ENCODE peak calls at places on chromosomes 4 and X, in nine cellular contexts. R is esophagus squamous epithelium; S is aorta; C is endodermal cell; X is tibial artery; V is hepatocyte; E is left ventricle myocardium inferior; Q is psoas muscle; J is CD8-positive, alpha-beta memory T cell. B is an unnamed sample.

GRCh38 chr4:165873298-165874071 is 448 bp downstream of the TLL1 start:
- DNase-seq in R (no peak), Q (peak; percentile 33), J (no peak), C (peak; percentile 79), E (peak; percentile 24), S (peak; percentile 80), X (no peak), V (peak; percentile 55), B (no peak)

GRCh38 chrX:20135956-20136355 is 5.7 kb downstream of the EIF1AX start:
- DNase-seq in J (no peak), X (no peak), Q (no peak), R (no peak), V (no peak), C (no peak), S (no peak), E (no peak), B (no peak)

GRCh38 chr4:150302553-150302952 is 224.3 kb downstream of the DCLK2 start:
- DNase-seq in C (no peak), E (no peak), S (no peak), R (no peak), J (no peak), Q (no peak), X (no peak), V (peak; percentile 64), B (no peak)

GRCh38 chr4:4627906-4628305 is 86.1 kb upstream of the STX18 start:
- DNase-seq in V (no peak), J (no peak), E (no peak), Q (no peak), C (no peak), X (no peak), R (no peak), S (no peak), B (no peak)

GRCh38 chrX:98065151-98065550 is 1181.4 kb downstream of the RPA4 start:
- DNase-seq in E (no peak), R (no peak), S (no peak), J (no peak), V (no peak), X (no peak), C (no peak), Q (no peak), B (no peak)

GRCh38 chr4:14888790-14889189 is 113.5 kb upstream of the CPEB2 start:
- DNase-seq in V (no peak), Q (no peak), X (no peak), C (no peak), J (no peak), R (no peak), S (no peak), E (no peak), B (no peak)

GRCh38 chr4:164803702-164804101 is 49.8 kb downstream of the SMIM31 start:
- DNase-seq in J (no peak), C (no peak), V (no peak), E (no peak), S (no peak), R (no peak), Q (no peak), X (no peak), B (no peak)

GRCh38 chr4:144712775-144713174 is 66.8 kb downstream of the HHIP start:
- DNase-seq in Q (no peak), V (no peak), J (no peak), S (no peak), E (no peak), C (no peak), R (no peak), X (no peak), B (no peak)

GRCh38 chrX:21412883-21413282 is 38.7 kb downstream of the CNKSR2 start:
- DNase-seq in V (no peak), E (no peak), C (no peak), R (no peak), Q (no peak), J (no peak), S (no peak), X (no peak), B (no peak)

GRCh38 chr4:7770675-7771050 is 169.0 kb downstream of the AFAP1 start:
- DNase-seq in Q (no peak), R (no peak), S (peak; percentile 27), J (no peak), X (peak; percentile 54), V (no peak), C (no peak), E (peak; percentile 6), B (no peak)

GRCh38 chrX:47316276-47317025 is 53.9 kb upstream of the ZNF157 start:
- DNase-seq in S (no peak), E (no peak), J (no peak), X (no peak), V (no peak), Q (no peak), C (peak; percentile 88), R (no peak), B (no peak)

GRCh38 chrX:72272868-72273267 is 4.2 kb downstream of the RPS4X start:
- DNase-seq in Q (no peak), S (no peak), R (no peak), E (no peak), V (no peak), J (no peak), X (no peak), C (no peak), B (no peak)
- H3K36me3 ChIP-seq in Q (peaks cover 84% of the 10 kb centered on the region), S (peaks cover 7% of the 10 kb centered on the region), R (peaks cover 62% of the 10 kb centered on the region), E (peaks cover 45% of the 10 kb centered on the region), V (peaks cover 5% of the 10 kb centered on the region), J (peaks cover 38% of the 10 kb centered on the region), X (peaks cover 80% of the 10 kb centered on the region), C (peaks cover 69% of the 10 kb centered on the region), B (peaks cover 38% of the 10 kb centered on the region)

GRCh38 chr4:186723207-186724047 is at the start of gene FAT1:
- DNase-seq in C (peak; percentile 83), R (no peak), Q (peak; percentile 72), V (peak; percentile 90), S (peak; percentile 92), E (peak; percentile 73), J (no peak), X (peak; percentile 81), B (no peak)

GRCh38 chr4:186725422-186726149 is 1.9 kb upstream of the FAT1 start:
- DNase-seq in S (peak; percentile 93), J (no peak), X (peak; percentile 90), R (no peak), E (peak; percentile 81), C (peak; percentile 88), V (peak; percentile 92), Q (peak; percentile 65), B (no peak)

GRCh38 chr4:186722856-186723206 is 825 bp downstream of the FAT1 start:
- DNase-seq in R (no peak), Q (no peak), C (no peak), X (no peak), V (no peak), E (no peak), J (no peak), S (no peak), B (no peak)

GRCh38 chr4:186724861-186725419 is 1.3 kb upstream of the FAT1 start:
- DNase-seq in Q (no peak), E (no peak), J (no peak), R (no peak), C (peak; percentile 69), S (no peak), V (peak; percentile 23), X (no peak), B (no peak)

DNA sequence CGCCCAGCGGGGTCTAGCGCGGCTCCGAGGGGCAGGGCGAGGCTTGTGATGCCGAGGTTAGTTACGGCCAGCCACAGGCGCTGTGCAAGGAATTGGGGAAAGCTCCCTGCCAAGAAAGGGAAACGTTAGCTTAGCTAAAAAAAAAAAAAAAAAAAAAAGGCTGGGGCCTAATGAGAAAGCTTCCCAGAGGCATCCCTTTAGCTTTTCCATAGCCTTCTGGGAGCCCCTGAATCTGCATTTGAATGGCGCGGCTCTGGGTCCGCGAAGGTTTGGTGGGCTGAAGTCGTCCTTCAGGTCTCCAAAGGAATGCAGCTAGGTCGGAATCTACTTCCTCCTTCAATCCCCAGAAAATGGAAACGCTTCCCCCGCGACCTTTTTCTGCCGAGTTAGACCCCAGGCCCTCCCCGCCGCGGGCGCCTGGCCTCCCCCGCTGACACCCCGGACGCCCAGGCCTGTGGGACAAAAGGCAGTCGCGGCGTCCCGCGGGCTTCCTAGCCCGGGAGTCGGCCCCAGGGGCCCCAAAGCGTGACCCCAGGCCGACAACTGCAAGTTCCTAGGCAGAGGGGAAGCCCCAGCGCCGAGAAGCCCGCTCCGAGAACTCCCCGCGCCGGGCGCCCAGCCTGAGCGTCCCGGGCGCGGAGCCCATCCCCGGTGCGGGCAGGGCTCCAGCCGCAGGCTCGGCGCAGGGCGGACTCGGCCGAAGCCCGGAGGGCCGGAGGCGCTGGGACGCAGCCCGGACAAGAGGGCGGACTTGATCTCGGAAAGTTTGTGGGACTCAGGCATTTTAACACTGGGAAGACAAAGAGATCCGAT is 598 bp upstream of the FAT1 start:
- DNase-seq in Q (peak; percentile 40), S (peak; percentile 88), C (peak; percentile 88), V (peak; percentile 76), R (no peak), J (no peak), E (peak; percentile 56), X (peak; percentile 83), B (no peak)
- H3K4me3 ChIP-seq in Q (peak overlapping the region; percentile 77), S (peak overlapping the region; percentile 38), C (peak overlapping the region; percentile 97), V (peak overlapping the region; percentile 90), R (peak overlapping the region; percentile 91), J (no peak overlapping the region), E (peak overlapping the region; percentile 92), X (peak overlapping the region; percentile 74), B (no peak overlapping the region)

GRCh38 chrX:154348114-154348531 is 26.3 kb downstream of the FLNA start:
- DNase-seq in R (no peak), S (no peak), X (peak; percentile 69), V (no peak), Q (no peak), J (no peak), E (no peak), C (no peak), B (peak; percentile 35)

GRCh38 chrX:154349979-154350378 is 24.5 kb downstream of the FLNA start:
- DNase-seq in E (no peak), J (no peak), V (no peak), X (no peak), Q (no peak), R (no peak), C (no peak), S (no peak), B (no peak)

GRCh38 chrX:154350429-154351182 is 23.8 kb downstream of the FLNA start:
- DNase-seq in R (no peak), C (no peak), J (no peak), V (no peak), E (no peak), Q (peak; percentile 9), X (no peak), S (no peak), B (no peak)

GRCh38 chrX:154348646-154349358 is 25.6 kb downstream of the FLNA start:
- DNase-seq in Q (peak; percentile 15), X (peak; percentile 68), E (no peak), V (no peak), J (no peak), R (no peak), C (no peak), S (no peak), B (peak; percentile 33)

GRCh38 chrX:154349359-154349935 is 25.0 kb downstream of the FLNA start:
- DNase-seq in V (no peak), X (no peak), Q (peak; percentile 11), C (no peak), J (no peak), E (no peak), S (no peak), R (no peak), B (peak; percentile 42)
- H3K36me3 ChIP-seq in V (no peaks in the 10 kb centered on the region), X (peaks cover 64% of the 10 kb centered on the region), Q (peaks cover 34% of the 10 kb centered on the region), C (peaks cover 49% of the 10 kb centered on the region), J (peaks cover 38% of the 10 kb centered on the region), E (peaks cover 60% of the 10 kb centered on the region), S (no peaks in the 10 kb centered on the region), R (peaks cover 64% of the 10 kb centered on the region), B (peaks cover 49% of the 10 kb centered on the region)

DNA sequence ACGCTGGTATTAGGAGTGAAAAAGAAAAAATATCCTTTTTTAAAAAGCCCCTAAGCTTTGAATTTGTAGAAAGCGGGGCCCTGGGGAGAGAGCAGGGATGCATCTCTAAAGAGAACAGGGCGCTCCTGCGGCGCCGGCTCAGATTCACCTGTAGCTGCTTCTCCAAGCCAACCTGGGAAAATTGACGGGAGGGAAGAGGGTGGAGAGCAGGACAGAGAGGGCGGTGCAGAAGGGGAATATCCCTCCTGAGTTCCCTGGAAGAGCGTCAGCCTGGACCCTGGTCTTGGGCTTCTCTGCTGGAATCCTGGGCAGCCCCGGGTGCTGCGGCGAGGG is 776 bp upstream of the SOWAHD start:
- DNase-seq in C (no peak), X (no peak), E (no peak), V (no peak), R (no peak), Q (no peak), S (no peak), J (no peak), B (no peak)
- H3K4me3 ChIP-seq in C (peak overlapping the region; percentile 67), X (peak overlapping the region; percentile 56), E (peak overlapping the region; percentile 65), V (no peak overlapping the region), R (peak overlapping the region; percentile 54), Q (peak overlapping the region; percentile 61), S (no peak overlapping the region), J (no peak overlapping the region), B (no peak overlapping the region)